ENCODE peak calls at places on chromosomes 11 and 22, in ten cellular contexts. C is cardiac muscle cell, Q is adipocyte, O is brain microvascular endothelial cell, B is mesendoderm, W is ascending aorta, M is adrenal gland, L is SJCRH30, Z is HAP-1, Y is HCT116. N is an unnamed sample. For H3K27me3, the result is how much of the 10 kb centered on the place peaks cover.

GRCh38 chr22:27456696-27457503 is 344.7 kb downstream of the MN1 start:
- DNase-seq in M (no peak), O (peak), Q (peak), B (peak), Z (no peak), C (peak), L (no peak), Y (no peak), W (no peak), N (peak)

GRCh38 chr11:78664606-78665005 is 89.9 kb upstream of the NARS2 start:
- DNase-seq in L (no peak), M (no peak), W (no peak), Y (no peak), Q (peak), B (peak), Z (no peak), C (no peak), O (no peak), N (no peak)

GRCh38 chr11:898160-898517 is 12.5 kb downstream of the CHID1 start:
- DNase-seq in W (no peak), M (no peak), O (no peak), Q (peak), L (peak), Y (peak), Z (peak), B (peak), C (peak), N (no peak)

GRCh38 chr11:832529-833113 is at the start of gene CD151:
- DNase-seq in Z (peak), L (peak), B (peak), W (peak), Q (peak), C (peak), Y (no peak), M (peak), O (no peak), N (peak)

GRCh38 chr22:20997536-20998257 is 4.2 kb downstream of the THAP7 start:
- DNase-seq in M (no peak), Q (no peak), B (no peak), Z (no peak), O (no peak), Y (no peak), W (no peak), C (no peak), L (no peak), N (no peak)

GRCh38 chr22:21043856-21044535 is 1.8 kb upstream of the LRRC74B start:
- DNase-seq in Z (no peak), O (no peak), L (peak), B (no peak), Y (no peak), W (no peak), C (no peak), M (no peak), Q (no peak), N (no peak)

GRCh38 chr11:125036933-125037332 is 26.2 kb upstream of the SLC37A2 start:
- DNase-seq in Q (no peak), L (peak), M (no peak), W (no peak), Z (no peak), O (peak), B (no peak), C (peak), Y (no peak), N (peak)

GRCh38 chr11:35847473-35847872 is 96.4 kb upstream of the LDLRAD3 start:
- DNase-seq in O (no peak), C (no peak), M (no peak), L (no peak), W (no peak), Y (no peak), Q (no peak), B (no peak), Z (no peak), N (no peak)

GRCh38 chr11:106418786-106419185 is 341.3 kb downstream of the AASDHPPT start:
- DNase-seq in Y (no peak), B (no peak), C (no peak), L (no peak), O (no peak), Z (no peak), Q (no peak), W (no peak), M (no peak), N (no peak)

GRCh38 chr22:49303781-49304461 is 523.8 kb downstream of the BRD1 start:
- DNase-seq in Q (no peak), M (no peak), W (peak), O (no peak), L (no peak), Y (no peak), B (no peak), C (no peak), Z (no peak), N (no peak)

GRCh38 chr11:117985953-117986887 is at the start of gene IL10RA:
- DNase-seq in Z (peak), B (peak), Y (peak), Q (peak), L (no peak), W (peak), C (peak), O (peak), M (peak), N (peak)

DNA sequence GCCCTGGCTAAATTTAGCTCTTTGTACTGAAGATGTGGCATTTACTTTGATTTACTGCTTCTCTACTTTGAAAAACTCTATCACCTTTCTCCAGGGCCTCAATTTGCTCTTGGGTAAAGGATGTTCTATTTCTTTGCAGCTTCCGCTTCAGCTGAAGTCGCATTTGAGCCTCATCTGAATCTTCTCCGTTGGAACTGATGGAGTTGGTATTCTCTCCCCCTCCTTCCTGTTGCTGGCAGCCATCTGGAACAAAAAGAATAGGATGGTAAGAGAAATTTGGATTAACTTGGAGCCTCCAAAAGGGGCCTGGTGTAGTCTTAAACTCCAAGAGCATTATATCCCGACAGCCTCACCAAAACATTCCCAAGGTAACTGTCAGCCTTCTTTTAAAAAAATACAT is 16.6 kb downstream of the PAX6 start:
- DNase-seq in L (no peak), O (no peak), Y (no peak), B (no peak), Q (no peak), Z (no peak), M (no peak), C (no peak), W (no peak), N (no peak)
- H3K27me3 ChIP-seq in L (under half), O (under half), Y (under half), B (under half), Q (under half), Z (under half), M (under half), C (half or more), W (under half), N (under half)

DNA sequence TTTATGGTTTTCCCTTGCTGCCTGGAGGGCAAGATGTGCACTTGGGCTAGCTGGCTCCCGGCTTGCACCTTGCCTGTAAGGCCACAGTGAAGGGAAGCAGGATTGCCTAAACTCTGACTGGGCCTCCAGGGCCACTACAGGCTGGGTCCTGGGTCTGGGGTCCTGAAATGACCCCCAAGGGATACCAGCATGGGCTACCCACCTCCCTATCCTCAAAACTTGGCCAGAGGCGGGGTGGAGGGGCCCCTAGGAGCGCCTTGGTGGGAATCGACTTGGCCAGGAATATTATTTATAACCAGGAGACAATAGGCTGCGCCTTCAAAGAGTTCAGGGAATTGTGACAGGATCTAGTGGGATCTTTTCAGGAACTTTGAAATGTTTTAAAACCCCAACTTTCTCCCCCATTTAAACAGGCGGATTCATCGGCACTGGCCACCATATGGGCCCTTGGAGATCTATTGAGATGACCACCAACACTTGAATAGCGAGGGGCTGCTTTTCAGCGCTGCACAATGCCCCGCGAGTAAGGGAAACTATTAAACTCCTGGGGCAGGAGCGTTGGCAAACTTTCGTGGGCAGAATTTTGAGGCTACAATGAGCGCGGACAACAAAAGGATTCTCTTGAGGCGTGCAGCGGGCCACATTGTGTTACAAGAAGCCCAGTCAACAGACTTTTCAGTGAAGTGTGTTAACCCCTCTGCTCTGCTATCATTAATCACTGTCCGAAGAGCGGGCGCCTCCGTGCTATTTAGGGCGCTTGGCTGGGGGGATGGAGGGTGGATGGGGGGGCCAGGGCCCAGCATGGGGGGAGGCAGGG is 15.2 kb downstream of the PAX6 start:
- DNase-seq in W (no peak), Q (no peak), C (no peak), O (no peak), Y (no peak), L (no peak), B (no peak), M (no peak), Z (no peak), N (no peak)
- H3K27me3 ChIP-seq in W (under half), Q (under half), C (half or more), O (under half), Y (under half), L (under half), B (half or more), M (under half), Z (under half), N (under half)

DNA sequence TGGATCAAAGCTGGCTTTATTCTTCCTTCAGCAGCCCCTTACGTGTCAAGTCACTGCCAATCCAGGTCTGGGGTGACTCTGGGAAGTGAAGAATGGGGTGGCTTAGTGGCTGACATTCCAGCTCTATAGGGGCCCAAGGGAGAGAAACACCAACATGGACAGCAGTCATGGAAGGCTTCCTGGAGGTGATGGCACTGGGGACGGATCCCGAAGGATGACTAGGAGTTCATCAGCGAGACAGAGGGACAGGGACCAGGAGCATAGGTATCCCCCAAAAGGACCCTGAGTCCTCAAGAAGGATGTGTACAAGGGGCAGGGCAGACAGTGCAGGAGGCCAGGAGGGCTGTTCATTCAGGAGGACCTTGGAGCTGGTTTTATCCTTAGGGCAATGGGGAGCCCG is 84.0 kb downstream of the CACNA1I start:
- DNase-seq in B (no peak), M (no peak), L (no peak), C (no peak), Z (no peak), O (no peak), Q (no peak), W (no peak), Y (no peak), N (no peak)
- H3K27me3 ChIP-seq in B (under half), M (under half), L (under half), C (under half), Z (under half), O (under half), Q (half or more), W (under half), Y (under half), N (under half)

GRCh38 chr11:114010931-114011330 is 36.0 kb downstream of the HTR3A start:
- DNase-seq in W (no peak), M (no peak), B (no peak), O (no peak), Y (no peak), Z (no peak), C (no peak), Q (no peak), L (no peak), N (no peak)

GRCh38 chr11:114011443-114011842 is 36.5 kb downstream of the HTR3A start:
- DNase-seq in W (no peak), B (no peak), M (no peak), Y (no peak), Q (no peak), O (no peak), C (no peak), L (no peak), Z (no peak), N (no peak)

DNA sequence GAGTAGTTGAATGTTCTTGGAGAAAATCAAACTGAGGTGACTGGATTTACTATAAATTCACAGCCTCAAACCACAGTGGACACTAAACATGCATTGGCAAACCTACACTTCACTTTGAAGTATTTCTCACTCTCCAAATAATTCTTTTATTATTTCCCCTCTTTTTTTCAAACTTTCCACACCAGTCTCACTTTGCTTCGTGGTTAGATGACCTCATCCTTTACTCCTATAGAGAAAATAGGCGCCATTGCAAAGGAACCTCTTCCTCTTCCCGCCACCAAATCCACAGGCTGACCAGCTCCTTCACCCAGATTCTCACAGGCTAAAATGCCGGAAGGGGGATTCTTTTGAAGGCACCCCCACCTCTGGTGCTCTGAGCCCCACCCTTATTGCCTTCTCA is 33.4 kb downstream of the HTR3A start:
- DNase-seq in B (no peak), L (no peak), O (no peak), Q (no peak), Y (no peak), M (no peak), W (no peak), C (no peak), Z (no peak), N (no peak)
- H3K27me3 ChIP-seq in B (under half), L (under half), O (under half), Q (half or more), Y (under half), M (under half), W (under half), C (under half), Z (under half), N (under half)

GRCh38 chr11:2931416-2931746 is 2.2 kb upstream of the PHLDA2 start:
- DNase-seq in Q (no peak), M (no peak), L (no peak), W (no peak), B (no peak), Z (no peak), O (no peak), C (no peak), Y (no peak), N (no peak)
- H3K27me3 ChIP-seq in Q (under half), M (under half), L (under half), W (under half), B (under half), Z (under half), O (under half), C (half or more), Y (under half), N (under half)

GRCh38 chr11:70763606-70764005 is 365.3 kb downstream of the CTTN start:
- DNase-seq in Q (peak), B (no peak), Y (no peak), O (no peak), Z (no peak), L (no peak), C (no peak), W (no peak), M (no peak), N (no peak)
- H3K27me3 ChIP-seq in Q (under half), B (under half), Y (under half), O (under half), Z (under half), L (under half), C (under half), W (under half), M (under half), N (under half)

GRCh38 chr22:39593061-39593930 is 22.7 kb downstream of the CACNA1I start:
- DNase-seq in B (no peak), L (no peak), C (no peak), O (no peak), Q (no peak), Y (no peak), Z (no peak), W (peak), M (peak), N (no peak)
- H3K27me3 ChIP-seq in B (under half), L (under half), C (under half), O (under half), Q (under half), Y (under half), Z (under half), W (under half), M (under half), N (under half)

DNA sequence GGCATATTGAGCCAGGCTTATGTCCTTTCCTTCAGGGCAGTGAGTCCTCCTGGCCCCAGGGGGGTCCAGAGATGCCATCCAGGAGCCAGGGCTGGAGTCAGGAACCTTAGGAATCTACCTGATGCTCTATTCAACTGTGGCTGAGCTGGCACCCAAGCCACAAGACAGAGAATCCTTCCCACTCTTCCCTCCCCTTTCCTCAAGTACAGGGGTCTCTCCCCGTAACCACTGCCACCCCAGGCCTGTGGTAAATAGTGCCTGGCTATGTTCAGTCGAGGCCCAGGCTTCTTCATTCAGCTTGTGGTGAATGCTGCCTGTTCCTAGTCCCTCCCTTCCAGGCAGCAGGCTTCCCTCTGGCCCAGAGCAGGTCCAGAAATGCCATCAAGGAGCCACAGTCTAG is 45.5 kb upstream of the THY1 start:
- DNase-seq in O (no peak), W (no peak), M (no peak), Q (no peak), Y (no peak), Z (no peak), B (no peak), C (no peak), L (no peak), N (no peak)
- H3K27me3 ChIP-seq in O (under half), W (under half), M (under half), Q (under half), Y (under half), Z (under half), B (under half), C (under half), L (under half), N (under half)

N was measured in MG63.